ENCODE peak calls at places on chromosomes 11 and 22, in nine cellular contexts. One of them, this sample, is unnamed.

GRCh38 chr11:44626645-44627044 is 61.2 kb downstream of the CD82 start:
- DNase-seq in pancreas: peak
- DNase-seq in adipocyte: no peak
- DNase-seq in IMR-90: no peak
- DNase-seq in esophagus muscularis mucosa: peak
- DNase-seq in bronchial epithelial cell: no peak
- DNase-seq in suprapubic skin: no peak
- DNase-seq in AG10803: no peak
- DNase-seq in astrocyte of the spinal cord: no peak
- DNase-seq in this sample: no peak

GRCh38 chr11:102244681-102245409 is 72.4 kb upstream of the BIRC3 start:
- DNase-seq in pancreas: no peak
- DNase-seq in adipocyte: peak
- DNase-seq in IMR-90: peak
- DNase-seq in esophagus muscularis mucosa: no peak
- DNase-seq in bronchial epithelial cell: peak
- DNase-seq in suprapubic skin: no peak
- DNase-seq in AG10803: peak
- DNase-seq in astrocyte of the spinal cord: peak
- DNase-seq in this sample: peak

GRCh38 chr11:126029805-126030204 is 32.9 kb downstream of the CDON start:
- DNase-seq in pancreas: no peak
- DNase-seq in adipocyte: no peak
- DNase-seq in IMR-90: no peak
- DNase-seq in esophagus muscularis mucosa: no peak
- DNase-seq in bronchial epithelial cell: no peak
- DNase-seq in suprapubic skin: no peak
- DNase-seq in AG10803: no peak
- DNase-seq in astrocyte of the spinal cord: no peak
- DNase-seq in this sample: peak

GRCh38 chr11:44286268-44286880 is 23.6 kb downstream of the ALX4 start:
- DNase-seq in pancreas: peak
- DNase-seq in adipocyte: peak
- DNase-seq in IMR-90: peak
- DNase-seq in esophagus muscularis mucosa: no peak
- DNase-seq in bronchial epithelial cell: peak
- DNase-seq in suprapubic skin: no peak
- DNase-seq in AG10803: peak
- DNase-seq in astrocyte of the spinal cord: no peak
- DNase-seq in this sample: peak

GRCh38 chr11:101321222-101321621 is 191.6 kb upstream of the PGR start:
- DNase-seq in pancreas: no peak
- DNase-seq in adipocyte: no peak
- DNase-seq in IMR-90: no peak
- DNase-seq in esophagus muscularis mucosa: no peak
- DNase-seq in bronchial epithelial cell: peak
- DNase-seq in suprapubic skin: no peak
- DNase-seq in AG10803: no peak
- DNase-seq in astrocyte of the spinal cord: no peak
- DNase-seq in this sample: no peak

GRCh38 chr11:116232364-116232801 is 540.4 kb downstream of the BUD13 start:
- DNase-seq in pancreas: no peak
- DNase-seq in adipocyte: no peak
- DNase-seq in IMR-90: no peak
- DNase-seq in esophagus muscularis mucosa: no peak
- DNase-seq in bronchial epithelial cell: no peak
- DNase-seq in suprapubic skin: no peak
- DNase-seq in AG10803: no peak
- DNase-seq in astrocyte of the spinal cord: no peak
- DNase-seq in this sample: no peak

GRCh38 chr11:88158081-88158480 is 17.2 kb downstream of the RAB38 start:
- DNase-seq in pancreas: no peak
- DNase-seq in adipocyte: no peak
- DNase-seq in IMR-90: no peak
- DNase-seq in esophagus muscularis mucosa: no peak
- DNase-seq in bronchial epithelial cell: no peak
- DNase-seq in suprapubic skin: no peak
- DNase-seq in AG10803: no peak
- DNase-seq in astrocyte of the spinal cord: no peak
- DNase-seq in this sample: no peak

GRCh38 chr22:42473484-42474193 is 41.4 kb upstream of the NFAM1 start:
- DNase-seq in pancreas: no peak
- DNase-seq in adipocyte: peak
- DNase-seq in IMR-90: peak
- DNase-seq in esophagus muscularis mucosa: no peak
- DNase-seq in bronchial epithelial cell: peak
- DNase-seq in suprapubic skin: no peak
- DNase-seq in AG10803: peak
- DNase-seq in astrocyte of the spinal cord: peak
- DNase-seq in this sample: peak

DNA sequence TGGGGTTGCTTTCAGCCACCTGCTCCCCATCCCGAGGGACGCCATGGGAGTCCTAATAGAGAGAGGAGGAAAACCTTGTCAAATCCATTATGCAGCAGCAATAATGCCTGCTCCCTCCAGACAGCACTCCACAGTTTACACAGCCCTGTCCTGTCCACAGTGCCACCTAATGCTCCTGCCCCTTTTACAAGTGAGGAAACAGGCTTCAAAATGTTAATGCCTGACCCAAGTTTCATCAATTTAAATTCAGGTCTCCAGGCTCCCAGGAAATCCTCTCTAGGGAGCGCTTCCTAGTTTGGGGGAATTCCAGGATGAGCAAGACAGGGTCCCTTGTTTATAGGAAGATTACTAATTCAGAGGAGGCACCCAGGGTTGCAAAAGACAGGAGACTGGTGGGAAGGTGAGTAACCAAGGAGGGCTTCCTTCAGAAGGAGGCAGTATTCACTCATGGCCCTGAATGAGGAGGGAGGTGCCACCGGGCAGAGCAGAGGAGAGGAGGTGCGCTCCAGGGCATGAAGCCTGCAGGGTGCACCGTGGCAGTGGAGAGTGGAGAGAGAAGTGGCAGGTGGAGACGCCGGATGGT is 1.5 kb downstream of the TMEM132A start:
- DNase-seq in pancreas: no peak
- DNase-seq in adipocyte: peak
- DNase-seq in IMR-90: peak
- DNase-seq in esophagus muscularis mucosa: no peak
- DNase-seq in bronchial epithelial cell: peak
- DNase-seq in suprapubic skin: no peak
- DNase-seq in AG10803: no peak
- DNase-seq in astrocyte of the spinal cord: no peak
- DNase-seq in this sample: peak
- H3K4me3 ChIP-seq in pancreas: no peak
- H3K4me3 ChIP-seq in adipocyte: no peak
- H3K4me3 ChIP-seq in IMR-90: peak
- H3K4me3 ChIP-seq in esophagus muscularis mucosa: no peak
- H3K4me3 ChIP-seq in bronchial epithelial cell: peak
- H3K4me3 ChIP-seq in suprapubic skin: peak
- H3K4me3 ChIP-seq in AG10803: no peak
- H3K4me3 ChIP-seq in astrocyte of the spinal cord: no peak
- H3K4me3 ChIP-seq in this sample: peak

DNA sequence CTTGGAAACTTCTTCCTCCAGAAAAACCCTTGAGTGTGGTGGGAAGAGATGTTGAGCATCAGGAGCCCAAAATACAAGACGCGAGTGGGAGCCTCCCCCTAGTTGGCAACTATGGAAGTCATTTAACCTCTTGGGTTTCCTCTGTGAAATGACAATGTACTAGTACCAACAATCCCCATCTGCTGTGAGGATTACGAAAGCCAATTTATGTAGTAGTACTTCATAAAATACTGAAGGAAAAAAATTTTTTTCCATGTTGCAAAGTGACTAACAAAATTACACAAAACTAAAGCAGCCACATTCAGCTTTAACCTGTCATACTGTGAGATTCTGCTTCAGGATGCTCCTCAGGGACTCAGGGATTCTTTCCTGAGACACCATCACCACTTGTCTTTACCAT is 595 bp upstream of the SLC25A17 start:
- DNase-seq in pancreas: no peak
- DNase-seq in adipocyte: peak
- DNase-seq in IMR-90: peak
- DNase-seq in esophagus muscularis mucosa: no peak
- DNase-seq in bronchial epithelial cell: peak
- DNase-seq in suprapubic skin: no peak
- DNase-seq in AG10803: peak
- DNase-seq in astrocyte of the spinal cord: no peak
- DNase-seq in this sample: peak
- H3K4me3 ChIP-seq in pancreas: peak
- H3K4me3 ChIP-seq in adipocyte: peak
- H3K4me3 ChIP-seq in IMR-90: peak
- H3K4me3 ChIP-seq in esophagus muscularis mucosa: peak
- H3K4me3 ChIP-seq in bronchial epithelial cell: peak
- H3K4me3 ChIP-seq in suprapubic skin: peak
- H3K4me3 ChIP-seq in AG10803: peak
- H3K4me3 ChIP-seq in astrocyte of the spinal cord: peak
- H3K4me3 ChIP-seq in this sample: peak

DNA sequence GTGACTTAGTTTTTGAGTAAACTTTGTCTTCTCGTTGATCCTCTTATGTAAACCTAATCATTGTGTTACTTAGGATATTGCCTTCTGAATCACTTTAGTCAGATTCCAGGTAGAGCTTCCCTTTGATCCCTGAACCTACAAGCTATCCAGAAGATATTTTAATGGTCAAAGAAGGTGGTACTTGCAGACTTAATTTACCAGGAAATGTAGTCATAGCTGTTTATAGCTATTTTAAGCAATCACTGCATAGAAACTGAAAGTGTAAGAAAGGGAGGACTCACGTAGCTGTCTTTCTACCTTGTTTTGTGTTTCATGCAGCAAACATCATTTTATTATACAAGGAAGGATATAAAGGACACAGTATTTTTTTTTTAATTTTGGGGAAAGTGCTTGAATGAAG is 189.5 kb downstream of the DDX10 start:
- DNase-seq in pancreas: no peak
- DNase-seq in adipocyte: no peak
- DNase-seq in IMR-90: no peak
- DNase-seq in esophagus muscularis mucosa: no peak
- DNase-seq in bronchial epithelial cell: peak
- DNase-seq in suprapubic skin: no peak
- DNase-seq in AG10803: peak
- DNase-seq in astrocyte of the spinal cord: peak
- DNase-seq in this sample: peak
- H3K4me3 ChIP-seq in pancreas: no peak
- H3K4me3 ChIP-seq in adipocyte: peak
- H3K4me3 ChIP-seq in IMR-90: no peak
- H3K4me3 ChIP-seq in esophagus muscularis mucosa: peak
- H3K4me3 ChIP-seq in bronchial epithelial cell: no peak
- H3K4me3 ChIP-seq in suprapubic skin: peak
- H3K4me3 ChIP-seq in AG10803: peak
- H3K4me3 ChIP-seq in astrocyte of the spinal cord: no peak
- H3K4me3 ChIP-seq in this sample: peak

GRCh38 chr11:71252434-71252781 is at the start of gene SHANK2:
- DNase-seq in pancreas: peak
- DNase-seq in adipocyte: no peak
- DNase-seq in IMR-90: no peak
- DNase-seq in esophagus muscularis mucosa: no peak
- DNase-seq in bronchial epithelial cell: no peak
- DNase-seq in suprapubic skin: no peak
- DNase-seq in AG10803: no peak
- DNase-seq in astrocyte of the spinal cord: no peak
- DNase-seq in this sample: no peak
- H3K4me3 ChIP-seq in pancreas: peak
- H3K4me3 ChIP-seq in adipocyte: peak
- H3K4me3 ChIP-seq in IMR-90: peak
- H3K4me3 ChIP-seq in esophagus muscularis mucosa: peak
- H3K4me3 ChIP-seq in bronchial epithelial cell: peak
- H3K4me3 ChIP-seq in suprapubic skin: peak
- H3K4me3 ChIP-seq in AG10803: peak
- H3K4me3 ChIP-seq in astrocyte of the spinal cord: peak
- H3K4me3 ChIP-seq in this sample: peak

This sample was measured in fibroblast of villous mesenchyme.